ENCODE peak calls at places on chromosome 22, in seven cellular contexts. O, F, G, J, X, Z and U are unnamed samples.

GRCh38 chr22:20756846-20757245 is 17.1 kb upstream of the SERPIND1 start:
- DNase-seq in X (no peak), G (no peak), Z (no peak), O (no peak), J (no peak), F (no peak), U (no peak)

GRCh38 chr22:38353142-38353629 is 36.0 kb upstream of the CSNK1E start:
- DNase-seq in J (peak), F (peak), Z (peak), O (peak), X (peak), G (peak), U (peak)

GRCh38 chr22:27405672-27406388 is 395.7 kb downstream of the MN1 start:
- DNase-seq in F (peak), O (no peak), G (peak), Z (peak), X (peak), J (no peak), U (peak)

GRCh38 chr22:39457546-39458442 is 982 bp downstream of the MGAT3 start:
- DNase-seq in F (no peak), G (no peak), X (no peak), O (peak), Z (no peak), J (peak), U (no peak)

GRCh38 chr22:24952837-24953293 is 349 bp downstream of the KIAA1671 start:
- DNase-seq in O (no peak), J (no peak), Z (peak), G (peak), F (no peak), X (peak), U (no peak)

GRCh38 chr22:35777335-35777975 is 59.8 kb downstream of the APOL5 start:
- DNase-seq in Z (no peak), O (no peak), J (no peak), F (no peak), G (no peak), X (peak), U (no peak)

GRCh38 chr22:47165998-47166397 is 403.5 kb downstream of the TBC1D22A start:
- DNase-seq in F (no peak), G (no peak), Z (no peak), O (no peak), X (no peak), J (no peak), U (no peak)

GRCh38 chr22:19377565-19378361 is 53.8 kb downstream of the HIRA start:
- DNase-seq in J (no peak), Z (no peak), O (no peak), G (no peak), F (no peak), X (no peak), U (no peak)

GRCh38 chr22:29202231-29203192 is 3.2 kb upstream of the EMID1 start:
- DNase-seq in X (peak), F (peak), J (peak), O (no peak), Z (peak), G (no peak), U (no peak)

GRCh38 chr22:43600265-43600664 is 188.5 kb downstream of the MPPED1 start:
- DNase-seq in J (no peak), G (no peak), X (no peak), Z (no peak), F (no peak), O (no peak), U (no peak)

GRCh38 chr22:24926849-24927579 is 19.5 kb downstream of the LHFPL7 start:
- DNase-seq in X (peak), Z (no peak), O (no peak), J (no peak), F (no peak), G (no peak), U (no peak)

GRCh38 chr22:47356433-47357011 is 594.1 kb downstream of the TBC1D22A start:
- DNase-seq in O (no peak), J (no peak), F (no peak), Z (no peak), X (no peak), G (no peak), U (no peak)

GRCh38 chr22:36328635-36329216 is 59.0 kb downstream of the MYH9 start:
- DNase-seq in O (peak), Z (no peak), X (peak), F (peak), J (peak), G (peak), U (no peak)

GRCh38 chr22:28075260-28075981 is 156.4 kb upstream of the PITPNB start:
- DNase-seq in O (no peak), F (no peak), J (no peak), G (no peak), X (peak), Z (peak), U (no peak)

GRCh38 chr22:21073482-21073881 is 27.7 kb downstream of the LRRC74B start:
- DNase-seq in J (no peak), G (no peak), F (no peak), O (no peak), Z (no peak), X (no peak), U (no peak)

GRCh38 chr22:36027579-36027959 is 1.1 kb downstream of the RBFOX2 start:
- DNase-seq in G (peak), J (no peak), F (peak), Z (no peak), O (no peak), X (no peak), U (peak)

GRCh38 chr22:47192651-47193437 is 430.4 kb downstream of the TBC1D22A start:
- DNase-seq in J (no peak), G (no peak), O (no peak), Z (peak), F (peak), X (no peak), U (no peak)

GRCh38 chr22:29167032-29167911 is 38.4 kb upstream of the EMID1 start:
- DNase-seq in F (peak), Z (no peak), J (peak), G (no peak), X (no peak), O (peak), U (no peak)

DNA sequence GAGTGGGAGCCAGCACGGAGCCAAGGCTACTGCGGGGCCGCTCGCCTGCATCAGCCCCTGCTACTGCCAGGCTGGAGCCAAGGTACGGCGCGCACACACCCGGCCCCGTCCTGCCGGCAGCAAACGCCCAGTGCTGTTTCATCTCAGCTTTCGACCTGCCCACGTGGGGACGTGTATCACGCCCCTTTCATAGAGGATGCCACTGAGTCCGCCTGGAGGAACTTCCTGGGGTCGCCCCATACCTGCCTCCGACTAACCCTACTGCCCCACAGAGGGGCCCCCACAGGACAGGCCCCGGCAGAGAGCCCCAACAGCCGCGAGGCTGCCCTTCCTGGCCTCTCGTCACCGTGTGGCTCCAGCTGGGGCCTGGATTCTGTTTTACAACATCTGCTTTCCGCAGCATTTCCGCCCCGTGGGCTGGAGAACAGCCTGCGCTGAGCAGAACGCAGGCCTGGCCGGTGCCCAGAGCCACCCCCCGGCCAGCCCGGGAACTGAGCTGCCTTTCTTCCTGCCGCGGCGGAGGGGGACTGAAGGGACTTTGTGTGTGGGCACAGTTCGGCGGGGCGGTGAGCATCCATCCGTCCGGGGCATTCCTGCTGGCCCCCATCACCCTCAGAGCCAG is 22.9 kb upstream of the ARHGAP8 start:
- DNase-seq in G (no peak), X (peak), O (no peak), Z (no peak), F (peak), J (no peak), U (no peak)
- TF ChIP-seq CTCF in G (no peak), X (peak), O (no peak), Z (no peak), F (no peak), J (no peak), U (no peak)

DNA sequence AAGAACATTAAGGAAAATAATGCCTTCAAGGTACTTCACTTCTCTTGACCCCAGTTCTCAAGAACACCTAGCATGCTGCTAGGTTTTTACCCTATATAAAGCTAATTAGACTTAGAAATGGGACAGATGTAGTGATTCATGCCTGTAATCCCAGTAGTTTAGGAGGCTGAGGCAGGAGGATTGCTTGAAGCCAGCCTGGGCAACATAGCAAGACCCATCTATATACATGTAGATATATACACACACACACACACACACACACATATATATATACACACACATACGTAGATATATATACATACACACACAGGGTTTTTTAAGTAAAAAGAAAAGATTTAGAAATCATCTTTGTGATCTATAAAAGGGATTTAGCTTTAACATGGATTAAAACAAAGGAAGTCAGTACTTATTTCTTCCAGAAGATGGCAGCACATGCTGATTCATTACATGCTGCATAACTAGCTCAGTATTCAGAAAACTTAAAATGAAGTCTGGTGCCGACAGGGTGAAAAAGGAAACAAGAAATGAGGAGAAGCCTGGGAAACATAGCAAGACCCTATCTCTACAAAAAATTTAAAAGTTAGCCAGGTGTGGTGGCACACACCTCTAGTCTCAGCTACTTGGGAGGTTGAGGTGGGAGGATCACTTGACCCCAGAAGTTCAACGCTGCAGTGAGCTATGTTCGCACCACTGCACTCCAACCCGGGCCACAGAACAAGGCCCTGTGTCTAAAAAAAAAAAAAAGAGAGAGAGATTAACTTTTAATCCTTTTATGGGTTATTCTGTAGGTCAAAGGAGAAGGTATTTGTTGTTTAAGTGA is 28.5 kb upstream of the RBX1 start:
- DNase-seq in J (no peak), G (peak), Z (peak), F (peak), O (no peak), X (peak), U (no peak)
- TF ChIP-seq CTCF in J (peak), G (peak), Z (peak), F (peak), O (no peak), X (peak), U (peak)

DNA sequence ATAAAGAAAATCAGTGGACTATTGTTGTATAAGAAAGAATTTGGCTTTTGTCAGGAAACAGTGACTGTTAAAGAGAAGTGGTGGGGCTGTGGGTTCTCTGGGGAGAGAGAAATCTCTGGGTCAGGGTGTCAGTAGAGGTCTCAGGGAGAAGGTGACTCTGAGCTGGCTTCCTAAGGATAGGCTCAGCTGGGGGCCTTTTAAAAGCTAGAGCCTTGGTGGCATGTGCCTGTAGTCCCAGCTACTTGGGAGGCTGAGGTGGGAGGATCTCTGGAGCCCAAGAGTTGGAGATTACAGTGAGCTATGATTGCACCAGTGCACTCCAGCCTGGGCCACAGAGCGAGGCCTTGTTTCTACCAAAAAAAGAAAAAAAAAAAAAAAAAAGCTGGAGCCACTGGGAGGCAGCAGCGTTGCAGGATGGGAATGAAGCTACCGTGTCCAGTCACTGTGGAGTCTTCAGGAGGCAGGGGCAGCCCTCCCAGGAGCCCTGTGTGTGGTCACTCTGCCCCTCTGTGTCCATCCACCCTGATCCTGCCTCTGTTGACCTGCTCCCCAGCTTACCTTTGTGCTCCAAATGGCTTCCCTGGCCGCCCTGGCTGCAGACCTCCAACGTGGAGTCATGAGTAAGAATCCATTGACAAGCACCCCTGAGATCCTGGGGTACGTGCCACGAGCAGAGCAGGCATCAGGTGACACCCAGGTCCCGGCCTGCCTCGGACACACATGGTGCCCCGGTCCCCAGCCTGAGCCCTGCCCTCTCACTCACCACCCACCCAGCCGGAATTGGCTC is 5.4 kb upstream of the MIF start:
- DNase-seq in J (no peak), G (no peak), Z (no peak), X (peak), F (no peak), O (no peak), U (no peak)
- TF ChIP-seq CTCF in J (no peak), G (no peak), Z (no peak), X (no peak), F (no peak), O (no peak), U (no peak)

DNA sequence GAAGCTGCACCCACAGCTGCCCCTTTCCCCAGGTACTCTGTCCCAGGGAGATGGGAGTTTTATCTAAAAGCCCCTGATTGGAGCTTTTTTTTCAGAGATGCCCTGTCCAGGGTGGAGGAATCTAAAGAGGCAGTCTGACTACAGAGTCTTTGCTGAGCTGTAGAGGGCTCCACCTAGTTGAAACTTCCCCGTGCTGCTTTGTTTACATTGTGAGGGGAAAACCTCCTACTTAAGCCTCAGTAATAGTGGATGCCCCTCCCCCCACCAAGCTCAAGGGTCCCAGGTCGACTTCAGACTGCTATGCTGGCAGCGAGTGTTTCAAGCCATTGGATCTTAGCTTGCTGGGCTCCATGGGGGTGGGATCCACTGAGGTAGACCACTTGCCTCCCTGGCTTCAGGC is 470.1 kb upstream of the LARGE1 start:
- DNase-seq in O (no peak), G (no peak), Z (no peak), X (no peak), J (no peak), F (no peak), U (no peak)
- TF ChIP-seq CTCF in O (no peak), G (no peak), Z (no peak), X (no peak), J (no peak), F (no peak), U (no peak)

DNA sequence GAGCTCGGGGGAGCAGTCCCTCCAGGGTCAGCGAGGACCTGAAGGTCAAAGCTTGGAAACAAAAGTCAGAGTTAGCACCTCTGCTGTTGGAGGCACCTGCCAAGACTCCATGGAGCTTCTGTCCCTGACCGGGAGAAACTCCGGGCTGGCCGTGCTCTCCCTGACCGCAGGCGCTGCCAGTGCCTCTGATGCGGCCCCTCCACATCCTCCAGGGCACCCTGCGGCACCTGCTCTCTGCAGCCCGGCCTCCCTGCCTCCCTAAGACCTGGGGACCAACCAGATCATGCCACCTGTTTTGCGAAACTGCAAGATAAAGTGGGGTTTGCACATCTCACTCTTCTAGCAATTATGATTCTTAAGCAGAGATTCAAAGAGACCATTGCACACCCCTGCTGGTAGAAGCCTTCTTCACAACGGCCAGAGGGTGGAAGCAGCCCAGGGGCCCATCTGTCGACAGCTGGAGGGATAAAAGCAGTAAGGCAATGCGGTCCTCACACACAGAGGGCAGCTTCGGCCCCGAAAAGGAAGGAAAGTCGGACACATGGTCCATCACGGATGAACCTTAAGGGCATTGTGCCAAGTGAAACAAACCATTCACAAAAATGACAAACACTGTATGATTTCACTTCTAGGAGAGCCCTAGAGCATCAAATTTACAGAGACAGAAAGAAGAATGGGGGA is 477.1 kb downstream of the BRD1 start:
- DNase-seq in G (no peak), F (no peak), O (no peak), Z (no peak), J (no peak), X (no peak), U (no peak)
- TF ChIP-seq CTCF in G (no peak), F (no peak), O (no peak), Z (no peak), J (no peak), X (no peak), U (no peak)

GRCh38 chr22:41822289-41823057 is 10.4 kb upstream of the SREBF2 start:
- DNase-seq in X (peak), Z (peak), J (no peak), G (peak), O (no peak), F (peak), U (no peak)

GRCh38 chr22:41821449-41822030 is 11.4 kb upstream of the SREBF2 start:
- DNase-seq in G (no peak), J (no peak), O (no peak), Z (no peak), X (no peak), F (no peak), U (no peak)

GRCh38 chr22:41818011-41818410 is 14.9 kb upstream of the SREBF2 start:
- DNase-seq in X (no peak), Z (no peak), F (no peak), J (no peak), O (no peak), G (no peak), U (no peak)

GRCh38 chr22:41818596-41818995 is 14.3 kb upstream of the SREBF2 start:
- DNase-seq in X (no peak), F (no peak), Z (no peak), O (no peak), G (no peak), J (no peak), U (no peak)

DNA sequence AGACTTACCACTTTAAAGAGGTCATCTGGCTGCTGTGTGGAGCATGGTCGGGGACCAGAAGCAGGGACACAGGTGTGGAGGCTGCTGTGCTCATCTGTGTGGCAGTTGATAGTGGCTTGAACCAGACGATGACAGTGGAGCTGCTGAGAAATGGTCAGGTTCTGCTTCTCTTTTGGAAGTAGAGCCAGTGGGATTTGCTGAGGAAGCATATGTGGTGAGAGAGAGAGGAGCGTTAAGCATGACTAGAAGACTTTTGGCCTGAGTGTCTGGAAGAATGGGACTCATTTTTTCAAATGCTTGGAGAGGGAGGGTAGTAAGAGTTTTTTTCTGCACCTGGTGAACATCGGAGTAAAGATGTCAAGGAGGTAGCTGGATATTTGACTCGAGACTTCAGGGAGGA is 12.5 kb upstream of the SREBF2 start:
- DNase-seq in O (no peak), Z (no peak), X (no peak), G (no peak), F (no peak), J (no peak), U (no peak)
- TF ChIP-seq CTCF in O (no peak), Z (no peak), X (no peak), G (no peak), F (no peak), J (no peak), U (no peak)

GRCh38 chr22:50606126-50606525 is 5.5 kb downstream of the MAPK8IP2 start:
- DNase-seq in X (no peak), Z (no peak), F (no peak), J (no peak), O (no peak), G (no peak), U (no peak)
- TF ChIP-seq CTCF in X (no peak), Z (peak), F (no peak), J (no peak), O (no peak), G (no peak), U (no peak)

DNA sequence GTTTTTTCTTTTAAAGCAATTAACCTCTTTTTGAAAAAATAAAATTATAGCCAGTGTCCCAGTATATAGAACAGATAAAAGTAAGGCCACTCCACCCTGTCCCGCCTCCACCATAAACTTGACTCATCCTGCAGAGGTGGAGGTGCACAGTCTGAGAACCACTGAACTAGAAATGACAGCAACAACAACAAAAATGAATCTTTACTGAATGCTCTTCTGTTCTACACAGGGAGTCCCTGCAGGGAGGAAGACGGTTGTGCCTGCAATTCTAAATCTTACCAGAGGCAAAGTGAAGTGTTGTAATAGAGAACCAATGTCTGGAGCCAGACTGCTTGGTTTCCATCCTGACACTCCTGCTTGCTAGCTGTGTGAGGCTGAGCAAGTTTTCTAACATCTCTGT is 162.3 kb downstream of the FBXO7 start:
- DNase-seq in X (no peak), Z (no peak), J (no peak), F (no peak), O (no peak), G (no peak), U (no peak)
- TF ChIP-seq CTCF in X (peak), Z (no peak), J (no peak), F (no peak), O (no peak), G (no peak), U (no peak)